ENCODE peak calls at places on chromosomes 12 and 14, in five cellular contexts. M, J, R, I and P are unnamed samples.

GRCh38 chr14:24052656-24053547 is 1.1 kb downstream of the CARMIL3 start:
- DNase-seq in J (no peak), R (no peak), M (no peak), I (peak; percentile 7), P (no peak)

GRCh38 chr14:22986508-22987054 is 4.2 kb upstream of the AJUBA start:
- DNase-seq in J (peak; percentile 91), I (peak; percentile 88), M (peak; percentile 94), R (peak; percentile 93), P (peak; percentile 87)

GRCh38 chr12:78703820-78704525 is 160.6 kb upstream of the SYT1 start:
- DNase-seq in R (peak; percentile 92), M (no peak), J (no peak), I (peak; percentile 84), P (peak; percentile 72)

GRCh38 chr12:111444314-111444705 is 38.6 kb downstream of the SH2B3 start:
- DNase-seq in R (no peak), I (no peak), J (no peak), M (no peak), P (no peak)

GRCh38 chr12:124835652-124836410 is 27.8 kb downstream of the SCARB1 start:
- DNase-seq in R (no peak), I (no peak), J (no peak), M (no peak), P (no peak)

GRCh38 chr12:124877423-124877822 is 13.8 kb upstream of the SCARB1 start:
- DNase-seq in J (no peak), I (no peak), M (no peak), R (no peak), P (no peak)

GRCh38 chr12:92363295-92364146 is 217.9 kb upstream of the BTG1 start:
- DNase-seq in M (peak; percentile 2), J (no peak), R (peak; percentile 27), I (peak; percentile 46), P (no peak)

GRCh38 chr12:49703647-49704137 is 3.5 kb downstream of the FMNL3 start:
- DNase-seq in M (no peak), J (no peak), R (peak; percentile 83), I (peak; percentile 88), P (peak; percentile 79)

GRCh38 chr12:54601841-54602240 is 13.4 kb upstream of the PPP1R1A start:
- DNase-seq in I (peak; percentile 21), J (no peak), M (peak; percentile 58), R (peak; percentile 41), P (no peak)

GRCh38 chr12:94614288-94614721 is 36.1 kb downstream of the TMCC3 start:
- DNase-seq in M (peak; percentile 76), J (no peak), I (no peak), R (no peak), P (no peak)

GRCh38 chr14:71029236-71029781 is 122.0 kb downstream of the PCNX1 start:
- DNase-seq in R (peak; percentile 23), M (no peak), I (no peak), J (no peak), P (no peak)

GRCh38 chr14:54570651-54571415 is 3.9 kb downstream of the SAMD4A start:
- DNase-seq in M (no peak), J (no peak), I (peak; percentile 92), R (peak; percentile 93), P (peak; percentile 40)

GRCh38 chr12:106831699-106832098 is 57.2 kb downstream of the RIC8B start:
- DNase-seq in J (no peak), I (no peak), M (peak; percentile 62), R (no peak), P (no peak)

GRCh38 chr12:5967645-5968415 is 22.8 kb upstream of the ANO2 start:
- DNase-seq in R (no peak), M (no peak), I (no peak), J (no peak), P (no peak)

GRCh38 chr14:75418779-75419768 is 8.7 kb upstream of the JDP2 start:
- DNase-seq in M (peak; percentile 97), I (no peak), R (no peak), J (no peak), P (no peak)

GRCh38 chr14:33508663-33509062 is 442.2 kb downstream of the EGLN3 start:
- DNase-seq in R (peak; percentile 64), M (no peak), J (no peak), I (no peak), P (no peak)

GRCh38 chr12:69509308-69509736 is 39.1 kb downstream of the FRS2 start:
- DNase-seq in I (peak; percentile 26), R (peak; percentile 57), M (no peak), J (no peak), P (no peak)

GRCh38 chr12:93699271-93700141 is 22.3 kb downstream of the CRADD start:
- DNase-seq in R (peak; percentile 80), M (peak; percentile 68), J (no peak), I (peak; percentile 65), P (peak; percentile 68)

GRCh38 chr12:130761537-130762318 is 45.6 kb upstream of the RIMBP2 start:
- DNase-seq in J (no peak), I (peak; percentile 42), R (peak; percentile 75), M (peak; percentile 73), P (no peak)

GRCh38 chr12:55934773-55935172 is 3.8 kb downstream of the DGKA start:
- DNase-seq in R (no peak), J (no peak), I (no peak), M (no peak), P (no peak)

GRCh38 chr12:57739914-57740538 is 1.5 kb upstream of the AGAP2 start:
- DNase-seq in M (no peak), J (no peak), I (no peak), R (no peak), P (no peak)

GRCh38 chr14:65957631-65958205 is 528.5 kb upstream of the CCDC196 start:
- DNase-seq in R (no peak), I (no peak), J (no peak), M (peak; percentile 34), P (no peak)

GRCh38 chr12:63821781-63822251 is 22.7 kb upstream of the SRGAP1 start:
- DNase-seq in R (peak; percentile 36), M (peak; percentile 66), J (no peak), I (peak; percentile 37), P (no peak)

GRCh38 chr12:40946612-40947194 is 241.4 kb upstream of the PDZRN4 start:
- DNase-seq in M (peak; percentile 56), R (peak; percentile 66), J (no peak), I (peak; percentile 52), P (no peak)

GRCh38 chr12:100716949-100717732 is 77.4 kb upstream of the ANO4 start:
- DNase-seq in R (peak; percentile 26), I (peak; percentile 17), J (no peak), M (peak; percentile 66), P (no peak)

GRCh38 chr12:122395319-122395718 is 27.1 kb downstream of the CLIP1 start:
- DNase-seq in J (no peak), R (peak; percentile 86), M (no peak), I (peak; percentile 94), P (peak; percentile 41)

GRCh38 chr12:93050026-93050747 is 121.1 kb upstream of the EEA1 start:
- DNase-seq in M (peak; percentile 26), R (peak; percentile 28), I (peak; percentile 46), J (no peak), P (peak; percentile 79)

GRCh38 chr12:52204095-52204930 is 12.5 kb upstream of the KRT80 start:
- DNase-seq in R (no peak), M (no peak), J (no peak), I (peak; percentile 51), P (no peak)

GRCh38 chr14:102392506-102392905 is 29.8 kb downstream of the TECPR2 start:
- DNase-seq in M (no peak), R (no peak), I (no peak), J (no peak), P (no peak)

GRCh38 chr14:91159906-91160305 is 46.0 kb downstream of the DGLUCY start:
- DNase-seq in R (no peak), J (no peak), M (no peak), I (no peak), P (no peak)

GRCh38 chr14:52078093-52078492 is 9.2 kb upstream of the NID2 start:
- DNase-seq in M (no peak), I (peak; percentile 70), J (no peak), R (peak; percentile 79), P (no peak)

GRCh38 chr12:104057771-104058197 is 6.5 kb upstream of the HCFC2 start:
- DNase-seq in R (peak; percentile 49), I (peak; percentile 31), J (no peak), M (peak; percentile 76), P (no peak)

GRCh38 chr14:54789166-54789565 is 113.5 kb downstream of the GCH1 start:
- DNase-seq in M (no peak), J (no peak), R (no peak), I (no peak), P (no peak)

GRCh38 chr12:94622475-94622874 is 27.9 kb downstream of the TMCC3 start:
- DNase-seq in R (peak; percentile 33), J (no peak), M (no peak), I (no peak), P (no peak)

GRCh38 chr12:56220611-56221232 is 1.0 kb downstream of the RNF41 start:
- DNase-seq in R (peak; percentile 66), I (peak; percentile 42), J (no peak), M (peak; percentile 52), P (no peak)

GRCh38 chr12:47087088-47087688 is 7.4 kb upstream of the AMIGO2 start:
- DNase-seq in I (no peak), R (peak; percentile 57), M (no peak), J (no peak), P (no peak)
- H3K4me3 ChIP-seq in I (no peak overlapping the region), R (no peak overlapping the region), M (no peak overlapping the region), J (no peak overlapping the region), P (no peak overlapping the region)

DNA sequence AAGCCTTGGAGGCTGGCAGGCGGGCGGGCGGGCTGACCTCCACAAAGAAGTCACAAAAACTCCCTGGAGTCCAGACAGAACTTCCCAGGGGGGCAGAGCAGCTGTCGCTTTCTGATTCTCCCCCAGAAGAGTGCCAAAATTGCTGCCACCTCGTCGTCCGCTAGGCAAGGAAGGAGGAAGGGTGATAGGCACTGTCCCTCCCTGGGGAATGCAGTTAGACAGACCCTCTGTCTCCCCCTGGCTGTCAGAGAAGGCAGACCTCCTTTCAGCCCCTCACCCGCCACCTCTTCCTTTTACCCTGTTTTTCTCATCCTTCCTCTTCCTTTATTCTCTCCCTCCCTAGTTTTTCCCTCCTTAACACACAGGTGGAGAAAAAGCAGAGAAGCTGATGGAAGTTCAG is 18.7 kb downstream of the GRIN2B start:
- DNase-seq in J (no peak), M (peak; percentile 82), R (no peak), I (no peak), P (no peak)
- TF ChIP-seq CTCF in J (no peak), M (peak; percentile 86), R (no peak), I (peak; percentile 31), P (peak; percentile 59)

GRCh38 chr14:89702151-89702936 is 252.2 kb downstream of the EFCAB11 start:
- DNase-seq in J (no peak), R (peak; percentile 40), I (peak; percentile 94), M (no peak), P (peak; percentile 12)

GRCh38 chr14:89699076-89699475 is 255.5 kb downstream of the EFCAB11 start:
- DNase-seq in J (no peak), I (no peak), M (no peak), R (no peak), P (no peak)

GRCh38 chr14:89695846-89696245 is 258.7 kb downstream of the EFCAB11 start:
- DNase-seq in M (no peak), I (no peak), J (no peak), R (no peak), P (no peak)

GRCh38 chr14:89697281-89698060 is 257.1 kb downstream of the EFCAB11 start:
- DNase-seq in R (no peak), M (no peak), I (no peak), J (no peak), P (no peak)

GRCh38 chr14:89701079-89702043 is 253.2 kb downstream of the EFCAB11 start:
- DNase-seq in J (peak; percentile 87), R (peak; percentile 63), M (peak; percentile 95), I (peak; percentile 71), P (peak; percentile 6)
- H3K4me3 ChIP-seq in J (peak overlapping the region; percentile 71), R (peak overlapping the region; percentile 67), M (peak overlapping the region; percentile 67), I (peak overlapping the region; percentile 66), P (peak overlapping the region; percentile 56)

GRCh38 chr12:47094804-47095203 is 15.0 kb upstream of the AMIGO2 start:
- DNase-seq in J (no peak), I (no peak), M (no peak), R (peak; percentile 64), P (no peak)
- TF ChIP-seq CTCF in J (no peak), I (no peak), M (no peak), R (no peak), P (no peak)